ENCODE peak calls at places on chromosomes 16 and 17, in five cellular contexts. O, H, P, K and C are unnamed samples.

GRCh38 chr16:79469999-79470398 is 130.5 kb downstream of the MAF start:
- DNase-seq in O (no peak), H (no peak), P (no peak), K (no peak), C (no peak)

GRCh38 chr16:49454426-49455180 is 81.0 kb downstream of the C16orf78 start:
- DNase-seq in O (no peak), H (no peak), P (no peak), K (no peak), C (no peak)

GRCh38 chr16:25013751-25014499 is 1.2 kb downstream of the ARHGAP17 start:
- DNase-seq in O (no peak), H (peak), P (no peak), K (no peak), C (no peak)

GRCh38 chr16:53261276-53261675 is 173.0 kb upstream of the RBL2 start:
- DNase-seq in O (no peak), H (no peak), P (no peak), K (no peak), C (no peak)

GRCh38 chr17:71983828-71984227 is 137.0 kb upstream of the SOX9 start:
- DNase-seq in O (no peak), H (no peak), P (no peak), K (no peak), C (no peak)

GRCh38 chr16:23384878-23385277 is 68.1 kb downstream of the COG7 start:
- DNase-seq in O (no peak), H (no peak), P (no peak), K (no peak), C (no peak)

GRCh38 chr17:68580236-68580903 is 20.8 kb downstream of the FAM20A start:
- DNase-seq in O (no peak), H (no peak), P (no peak), K (peak), C (no peak)

GRCh38 chr16:79076039-79076767 is 524.3 kb downstream of the MAF start:
- DNase-seq in O (no peak), H (no peak), P (no peak), K (no peak), C (no peak)

GRCh38 chr16:89873109-89873821 is at the start of gene TCF25:
- DNase-seq in O (peak), H (peak), P (peak), K (peak), C (peak)
- TF ChIP-seq KDM1A in O (no peak), H (no peak), P (no peak), K (no peak), C (no peak)

GRCh38 chr17:7747586-7747985 is 30.0 kb downstream of the DNAH2 start:
- DNase-seq in O (no peak), H (no peak), P (no peak), K (peak), C (no peak)

GRCh38 chr17:7744416-7744815 is 26.9 kb downstream of the DNAH2 start:
- DNase-seq in O (no peak), H (no peak), P (no peak), K (no peak), C (no peak)

GRCh38 chr17:7745748-7746470 is 28.4 kb downstream of the DNAH2 start:
- DNase-seq in O (peak), H (no peak), P (no peak), K (peak), C (no peak)

GRCh38 chr17:7750321-7750821 is 32.8 kb downstream of the DNAH2 start:
- DNase-seq in O (no peak), H (no peak), P (no peak), K (no peak), C (no peak)

GRCh38 chr17:7748098-7748775 is 30.7 kb downstream of the DNAH2 start:
- DNase-seq in O (no peak), H (no peak), P (no peak), K (no peak), C (no peak)
- TF ChIP-seq KDM1A in O (no peak), H (no peak), P (no peak), K (no peak), C (no peak)

GRCh38 chr17:78716814-78717393 is 65.2 kb downstream of the CYTH1 start:
- DNase-seq in O (peak), H (no peak), P (peak), K (no peak), C (no peak)

GRCh38 chr17:78718575-78719209 is 63.4 kb downstream of the CYTH1 start:
- DNase-seq in O (no peak), H (no peak), P (no peak), K (no peak), C (no peak)

GRCh38 chr17:78717431-78717980 is 64.6 kb downstream of the CYTH1 start:
- DNase-seq in O (peak), H (no peak), P (peak), K (peak), C (no peak)

GRCh38 chr17:78722101-78722761 is 59.8 kb downstream of the CYTH1 start:
- DNase-seq in O (no peak), H (no peak), P (no peak), K (no peak), C (no peak)

DNA sequence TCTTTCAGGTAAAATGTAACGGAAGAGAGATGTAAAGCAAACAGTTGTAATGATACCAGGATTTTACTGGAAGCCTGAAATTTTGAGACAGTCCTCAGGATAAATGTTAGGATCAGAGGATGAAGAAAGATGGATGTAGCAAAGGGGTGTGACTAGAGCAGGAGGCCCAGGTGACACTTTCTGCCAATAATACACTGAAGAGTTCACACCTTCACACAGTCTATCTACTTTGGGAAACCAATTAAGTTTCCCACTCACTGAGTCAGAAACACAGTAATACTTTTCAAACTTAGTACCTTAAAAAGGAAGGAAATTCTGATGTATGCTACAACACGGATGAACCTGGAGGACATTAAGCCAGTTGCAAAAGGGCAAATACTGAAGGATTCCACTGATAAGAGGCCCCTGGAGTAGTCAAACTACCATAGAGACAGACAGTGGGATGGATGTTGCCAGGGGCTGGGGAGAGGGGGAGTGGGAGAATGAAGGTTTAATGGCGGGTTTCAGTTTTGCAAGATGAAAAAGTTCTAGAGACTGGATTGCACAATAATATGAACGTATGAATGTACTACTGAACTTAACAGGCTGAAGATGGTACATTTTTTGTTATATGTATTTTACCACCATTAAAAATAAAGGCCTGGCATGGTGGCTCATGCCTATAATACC is 62.3 kb downstream of the CYTH1 start:
- DNase-seq in O (no peak), H (no peak), P (no peak), K (no peak), C (no peak)
- TF ChIP-seq KDM1A in O (no peak), H (no peak), P (no peak), K (no peak), C (no peak)

GRCh38 chr16:66025751-66026150 is 340.7 kb upstream of the CDH5 start:
- DNase-seq in O (no peak), H (no peak), P (no peak), K (no peak), C (no peak)

GRCh38 chr16:66026211-66026610 is 340.3 kb upstream of the CDH5 start:
- DNase-seq in O (no peak), H (no peak), P (peak), K (no peak), C (no peak)

GRCh38 chr16:66030036-66030435 is 336.5 kb upstream of the CDH5 start:
- DNase-seq in O (no peak), H (no peak), P (no peak), K (no peak), C (no peak)

GRCh38 chr16:66026931-66027330 is 339.6 kb upstream of the CDH5 start:
- DNase-seq in O (no peak), H (no peak), P (no peak), K (no peak), C (no peak)

DNA sequence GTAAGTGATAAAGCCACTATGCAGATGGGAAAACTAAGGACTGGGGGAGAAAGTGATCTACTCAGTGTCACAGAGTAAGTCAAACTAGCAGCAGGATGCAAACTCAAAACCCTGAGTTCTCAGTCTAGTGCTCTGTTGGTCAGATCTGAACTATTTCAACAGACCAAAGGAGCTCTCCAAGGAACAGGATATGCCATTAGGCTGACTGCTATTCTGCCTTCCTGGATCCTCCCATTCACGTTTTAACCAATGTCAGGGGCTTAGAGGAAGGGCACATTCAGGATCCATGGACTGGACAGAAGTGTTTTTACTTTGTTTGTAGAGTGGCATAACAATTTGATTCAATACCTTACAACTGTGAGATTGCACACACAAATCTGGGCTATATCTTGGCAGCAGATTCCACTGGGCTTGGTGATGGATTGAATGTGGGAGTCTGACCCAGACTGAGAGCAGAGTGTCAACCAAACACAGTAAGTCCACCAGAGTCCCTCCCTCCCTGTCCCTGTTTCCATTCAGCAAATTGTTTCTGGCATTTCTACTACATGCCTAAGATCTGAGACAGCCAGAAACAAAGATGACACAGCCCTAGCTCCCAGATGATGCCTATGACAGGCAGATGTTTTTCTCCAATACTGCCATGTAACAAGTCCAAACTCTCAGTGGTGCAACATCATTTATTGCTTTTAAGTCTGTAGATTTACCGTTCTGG is 337.8 kb upstream of the CDH5 start:
- DNase-seq in O (no peak), H (no peak), P (no peak), K (no peak), C (no peak)
- TF ChIP-seq KDM1A in O (no peak), H (no peak), P (no peak), K (no peak), C (no peak)

GRCh38 chr16:89720859-89721643 is at the start of the genes VPS9D1 and ZNF276:
- DNase-seq in O (peak), H (no peak), P (peak), K (peak), C (peak)

GRCh38 chr16:89720520-89720858 is 209 bp downstream of the VPS9D1 start:
- DNase-seq in O (no peak), H (no peak), P (peak), K (peak), C (no peak)

GRCh38 chr16:89723279-89724250 is 2.2 kb downstream of the ZNF276 start:
- DNase-seq in O (no peak), H (no peak), P (no peak), K (no peak), C (no peak)

GRCh38 chr16:89721644-89722391 is 481 bp downstream of the ZNF276 start:
- DNase-seq in O (peak), H (no peak), P (no peak), K (no peak), C (no peak)

GRCh38 chr16:89722392-89723278 is 1.3 kb downstream of the ZNF276 start:
- DNase-seq in O (no peak), H (no peak), P (peak), K (no peak), C (no peak)
- TF ChIP-seq KDM1A in O (no peak), H (no peak), P (no peak), K (no peak), C (no peak)

GRCh38 chr16:57471209-57471608 is 8.7 kb downstream of the POLR2C start:
- DNase-seq in O (no peak), H (no peak), P (no peak), K (no peak), C (no peak)

GRCh38 chr16:57471852-57472664 is 9.6 kb downstream of the POLR2C start:
- DNase-seq in O (peak), H (no peak), P (peak), K (peak), C (no peak)

GRCh38 chr16:57469917-57470470 is 7.5 kb downstream of the POLR2C start:
- DNase-seq in O (no peak), H (no peak), P (no peak), K (no peak), C (no peak)

GRCh38 chr16:57469046-57469445 is 6.6 kb downstream of the POLR2C start:
- DNase-seq in O (no peak), H (no peak), P (no peak), K (no peak), C (no peak)

DNA sequence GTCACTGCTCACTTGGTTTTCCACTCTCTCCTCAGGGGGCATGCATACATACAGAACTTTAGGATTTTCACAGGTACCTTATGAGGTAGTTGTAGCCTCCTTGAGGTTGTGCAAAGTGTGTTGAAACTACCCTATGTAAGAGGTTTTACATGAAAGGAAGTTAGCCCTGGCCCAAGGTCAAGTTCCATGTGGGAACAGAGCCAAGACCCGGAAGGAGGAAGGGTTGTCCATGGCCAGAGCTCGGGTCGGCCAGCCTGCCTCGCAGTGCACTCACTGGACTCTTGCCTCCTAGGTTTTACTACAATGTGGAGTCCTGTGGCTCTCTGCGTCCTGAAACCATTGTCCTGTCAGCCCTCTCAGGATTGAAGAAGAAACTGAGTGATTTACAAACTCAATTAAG is 8.2 kb downstream of the POLR2C start:
- DNase-seq in O (no peak), H (no peak), P (no peak), K (no peak), C (no peak)
- TF ChIP-seq KDM1A in O (no peak), H (no peak), P (no peak), K (no peak), C (no peak)

GRCh38 chr16:424033-424622 is 1.3 kb upstream of the RAB11FIP3 start:
- DNase-seq in O (peak), H (no peak), P (no peak), K (peak), C (no peak)
- TF ChIP-seq KDM1A in O (no peak), H (no peak), P (no peak), K (no peak), C (no peak)

DNA sequence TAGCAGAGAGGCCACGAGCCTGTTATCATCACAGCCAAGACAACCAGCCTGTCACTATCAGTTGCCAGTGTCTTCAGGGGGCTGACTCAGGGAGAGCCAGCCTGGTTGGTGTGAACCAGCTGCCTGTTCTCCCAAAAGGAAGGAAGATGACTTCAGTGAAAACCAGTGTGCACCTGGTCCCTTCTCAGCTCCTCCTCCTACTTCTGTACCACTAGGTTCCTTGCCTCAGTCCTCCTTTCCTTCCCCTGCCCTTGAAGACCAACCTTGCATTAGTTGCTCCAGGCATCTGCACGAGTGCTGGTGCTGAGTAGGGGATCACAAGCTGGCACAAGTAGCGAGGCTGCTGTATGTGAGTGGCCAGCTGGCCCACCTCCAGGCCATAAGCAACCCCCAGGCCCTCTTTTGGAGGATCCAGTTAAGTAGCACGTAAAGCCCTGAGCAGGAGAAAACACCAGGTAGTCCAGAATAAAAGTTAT is 8.5 kb downstream of the TUBG1 start:
- DNase-seq in O (no peak), H (peak), P (peak), K (no peak), C (peak)
- TF ChIP-seq KDM1A in O (no peak), H (no peak), P (no peak), K (no peak), C (no peak)

GRCh38 chr16:81483064-81483969 is 38.7 kb downstream of the CMIP start:
- DNase-seq in O (no peak), H (no peak), P (no peak), K (peak), C (no peak)
- TF ChIP-seq KDM1A in O (peak), H (no peak), P (peak), K (peak), C (no peak)

DNA sequence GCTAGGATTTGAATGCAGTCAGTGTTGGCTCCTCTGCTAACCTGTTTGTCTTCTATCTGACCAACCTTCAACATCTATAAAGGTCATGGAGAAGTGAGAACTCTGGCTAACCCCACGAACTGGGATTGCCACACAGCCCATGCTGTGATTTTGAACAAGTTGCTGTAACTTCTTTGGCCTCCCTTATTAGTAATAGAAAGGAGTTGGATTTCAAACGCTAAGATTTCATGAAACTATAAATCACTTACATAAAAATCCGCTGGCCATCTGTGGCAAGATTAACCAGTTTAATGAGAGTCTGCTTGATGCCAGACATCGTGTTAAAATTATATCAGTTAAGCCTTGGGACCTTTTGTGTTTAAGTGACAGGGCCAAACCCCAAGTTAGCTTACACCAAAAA is 53.4 kb downstream of the HSD17B2 start:
- DNase-seq in O (no peak), H (no peak), P (no peak), K (no peak), C (no peak)
- TF ChIP-seq KDM1A in O (no peak), H (no peak), P (no peak), K (no peak), C (no peak)